ENCODE peak calls at places on chromosome 15, in five cellular contexts. L is glutamatergic neuron, A is GM13977, S is AG09319, N is hypothalamus. E is an unnamed sample.

GRCh38 chr15:34059946-34060345 is 20.9 kb upstream of the AVEN start:
- DNase-seq in L (no peak), S (no peak), A (no peak), N (no peak), E (no peak)

GRCh38 chr15:33392453-33392852 is 81.7 kb downstream of the RYR3 start:
- DNase-seq in S (no peak), L (no peak), N (no peak), A (no peak), E (no peak)

GRCh38 chr15:82812994-82813393 is 3.6 kb downstream of the WHAMM start:
- DNase-seq in L (no peak), N (no peak), S (no peak), A (no peak), E (no peak)

GRCh38 chr15:63019539-63020109 is 22.9 kb upstream of the TPM1 start:
- DNase-seq in N (no peak), L (no peak), A (no peak), S (no peak), E (no peak)

GRCh38 chr15:90031231-90031791 is 30.2 kb downstream of the ZNF710 start:
- DNase-seq in S (no peak), A (peak; percentile 83), L (no peak), N (no peak), E (peak; percentile 55)

GRCh38 chr15:72902245-72902928 is 118.8 kb upstream of the ADPGK start:
- DNase-seq in A (no peak), L (no peak), N (no peak), S (no peak), E (no peak)

GRCh38 chr15:99818872-99819271 is 85.6 kb upstream of the LYSMD4 start:
- DNase-seq in N (no peak), S (no peak), A (no peak), L (no peak), E (no peak)

GRCh38 chr15:28952666-28953491 is 67.1 kb downstream of the APBA2 start:
- DNase-seq in N (no peak), A (no peak), L (no peak), S (no peak), E (no peak)

GRCh38 chr15:26171266-26171665 is 308.1 kb upstream of the ATP10A start:
- DNase-seq in A (no peak), L (no peak), N (no peak), S (no peak), E (no peak)

GRCh38 chr15:64284037-64284436 is 71.9 kb downstream of the CSNK1G1 start:
- DNase-seq in A (no peak), L (no peak), N (no peak), S (peak; percentile 19), E (no peak)

GRCh38 chr15:90300988-90301715 is 35.7 kb downstream of the NGRN start:
- DNase-seq in N (peak; percentile 21), A (no peak), S (no peak), L (peak; percentile 86), E (peak; percentile 41)

GRCh38 chr15:28904541-28905303 is 18.9 kb downstream of the APBA2 start:
- DNase-seq in N (peak; percentile 48), A (no peak), S (no peak), L (no peak), E (no peak)

GRCh38 chr15:35657679-35658201 is 111.8 kb upstream of the DPH6 start:
- DNase-seq in N (no peak), S (no peak), A (no peak), L (no peak), E (no peak)

GRCh38 chr15:95826831-95827230 is 503.7 kb upstream of the NR2F2 start:
- DNase-seq in S (no peak), L (no peak), N (no peak), A (peak; percentile 16), E (no peak)

GRCh38 chr15:39798382-39798781 is 15.7 kb upstream of the FSIP1 start:
- DNase-seq in S (no peak), L (no peak), A (no peak), N (no peak), E (no peak)

GRCh38 chr15:27219636-27220035 is 248.7 kb downstream of the GABRG3 start:
- DNase-seq in N (no peak), L (no peak), S (no peak), A (no peak), E (no peak)

GRCh38 chr15:87045741-87046140 is 966.1 kb downstream of the AGBL1 start:
- DNase-seq in N (no peak), A (no peak), L (no peak), S (no peak), E (no peak)

GRCh38 chr15:58726867-58727266 is 22.6 kb downstream of the ADAM10 start:
- DNase-seq in L (no peak), S (no peak), N (no peak), A (no peak), E (no peak)

GRCh38 chr15:69467636-69468035 is 15.0 kb downstream of the RPLP1 start:
- DNase-seq in L (no peak), S (no peak), N (no peak), A (no peak), E (no peak)

GRCh38 chr15:70301396-70301795 is 203.7 kb upstream of the TLE3 start:
- DNase-seq in A (no peak), S (no peak), N (no peak), L (no peak), E (no peak)

GRCh38 chr15:52303093-52303772 is 7.6 kb upstream of the MYO5C start:
- DNase-seq in S (no peak), A (no peak), L (no peak), N (no peak), E (no peak)

GRCh38 chr15:77764095-77764494 is 131.4 kb upstream of the LINGO1 start:
- DNase-seq in S (no peak), L (no peak), N (no peak), A (no peak), E (no peak)

GRCh38 chr15:47301481-47301880 is 415.8 kb upstream of the SEMA6D start:
- DNase-seq in L (peak; percentile 30), N (no peak), S (no peak), A (no peak), E (no peak)

GRCh38 chr15:41791970-41792637 is 17.8 kb downstream of the MAPKBP1 start:
- DNase-seq in L (no peak), N (no peak), A (no peak), S (no peak), E (no peak)

GRCh38 chr15:74200394-74200793 is 2.2 kb downstream of the STRA6 start:
- DNase-seq in A (peak; percentile 58), S (no peak), L (no peak), N (no peak), E (no peak)

GRCh38 chr15:52563499-52564060 is 5.2 kb downstream of the ARPP19 start:
- DNase-seq in N (no peak), A (no peak), S (no peak), L (no peak), E (no peak)

GRCh38 chr15:31399544-31400171 is 73.0 kb downstream of the KLF13 start:
- DNase-seq in A (peak; percentile 30), S (no peak), N (no peak), L (no peak), E (no peak)

GRCh38 chr15:58762285-58762684 is 8.8 kb upstream of the MINDY2 start:
- DNase-seq in L (no peak), N (no peak), S (no peak), A (no peak), E (no peak)

GRCh38 chr15:44296625-44297524 is 8.4 kb downstream of the GOLM2 start:
- DNase-seq in L (no peak), N (no peak), S (no peak), A (no peak), E (no peak)

GRCh38 chr15:36363335-36363734 is 216.1 kb upstream of the CDIN1 start:
- DNase-seq in N (no peak), L (no peak), S (no peak), A (no peak), E (no peak)

GRCh38 chr15:74374648-74375302 is 7.3 kb upstream of the CYP11A1 start:
- DNase-seq in A (no peak), S (no peak), L (no peak), N (no peak), E (no peak)

GRCh38 chr15:42190370-42190769 is 17.7 kb downstream of the VPS39 start:
- DNase-seq in S (no peak), A (no peak), L (no peak), N (no peak), E (no peak)

GRCh38 chr15:63986751-63987341 is 59.4 kb downstream of the DAPK2 start:
- DNase-seq in L (no peak), A (peak; percentile 66), N (no peak), S (no peak), E (peak; percentile 54)

GRCh38 chr15:79635149-79635771 is 203.1 kb downstream of the MINAR1 start:
- DNase-seq in S (no peak), N (no peak), L (peak; percentile 22), A (no peak), E (no peak)

GRCh38 chr15:48939686-48940085 is 24.0 kb downstream of the SHC4 start:
- DNase-seq in A (no peak), S (peak; percentile 78), L (no peak), N (no peak), E (no peak)

GRCh38 chr15:82040862-82041261 is 5.0 kb downstream of the MEX3B start:
- DNase-seq in L (peak; percentile 27), N (no peak), S (no peak), A (peak; percentile 8), E (no peak)

GRCh38 chr15:36161781-36162212 is 417.6 kb upstream of the CDIN1 start:
- DNase-seq in S (peak; percentile 82), N (no peak), A (no peak), L (no peak), E (no peak)